ENCODE peak calls at places on chromosomes 7 and 10, in eight cellular contexts. N, D, K, C, R, B, E and O are unnamed samples.

GRCh38 chr10:28125701-28126100 is 126.8 kb upstream of the ODAD2 start:
- DNase-seq in E (no peak), C (no peak), D (no peak), R (peak; percentile 25), B (no peak), K (peak; percentile 57), N (no peak), O (no peak)

GRCh38 chr7:151925446-151926335 is 30.6 kb upstream of the GALNTL5 start:
- DNase-seq in B (peak; percentile 36), D (no peak), E (no peak), C (no peak), K (peak; percentile 15), R (peak; percentile 52), N (peak; percentile 86), O (no peak)

GRCh38 chr7:81638216-81638615 is 131.6 kb downstream of the HGF start:
- DNase-seq in B (no peak), C (no peak), D (no peak), N (no peak), E (no peak), K (peak; percentile 96), R (peak; percentile 90), O (peak; percentile 4)

GRCh38 chr10:24866615-24867583 is 85.5 kb downstream of the PRTFDC1 start:
- DNase-seq in N (peak; percentile 42), K (peak; percentile 86), B (peak; percentile 38), R (peak; percentile 59), E (no peak), D (no peak), C (peak; percentile 27), O (no peak)

GRCh38 chr10:79084012-79084971 is 15.5 kb downstream of the ZMIZ1 start:
- DNase-seq in B (peak; percentile 75), C (peak; percentile 68), E (peak; percentile 70), N (peak; percentile 91), R (peak; percentile 94), D (peak; percentile 20), K (peak; percentile 85), O (no peak)

GRCh38 chr10:102665904-102666509 is 21.7 kb downstream of the TRIM8 start:
- DNase-seq in K (no peak), B (no peak), R (no peak), N (no peak), C (no peak), D (no peak), E (no peak), O (no peak)

GRCh38 chr7:128733278-128733645 is 5.9 kb upstream of the CALU start:
- DNase-seq in R (no peak), C (no peak), K (no peak), B (no peak), E (no peak), D (no peak), N (no peak), O (no peak)

GRCh38 chr10:110634527-110635209 is 9.5 kb upstream of the RBM20 start:
- DNase-seq in N (peak; percentile 70), B (no peak), C (no peak), K (no peak), D (no peak), E (no peak), R (no peak), O (no peak)

GRCh38 chr7:43522406-43523156 is 60.3 kb upstream of the STK17A start:
- DNase-seq in E (no peak), C (no peak), B (no peak), N (no peak), D (no peak), R (peak; percentile 34), K (peak; percentile 28), O (no peak)

GRCh38 chr10:31317652-31318381 is 1.2 kb upstream of the ZEB1 start:
- DNase-seq in K (no peak), D (peak; percentile 74), C (no peak), R (no peak), N (peak; percentile 78), E (no peak), B (peak; percentile 49), O (no peak)

GRCh38 chr7:87935373-87935706 is 1.3 kb downstream of the ADAM22 start:
- DNase-seq in D (no peak), B (no peak), N (no peak), K (no peak), E (no peak), C (peak; percentile 11), R (no peak), O (peak; percentile 8)

GRCh38 chr10:81918766-81919165 is 43.8 kb downstream of the NRG3 start:
- DNase-seq in C (no peak), E (no peak), R (no peak), B (no peak), D (no peak), K (no peak), N (no peak), O (no peak)

GRCh38 chr7:98641646-98642489 is 24.8 kb downstream of the NPTX2 start:
- DNase-seq in R (no peak), B (no peak), D (no peak), N (peak; percentile 61), C (peak; percentile 50), K (no peak), E (peak; percentile 96), O (peak; percentile 23)

GRCh38 chr7:18337023-18337422 is 158.5 kb upstream of the HDAC9 start:
- DNase-seq in C (no peak), D (no peak), N (no peak), B (no peak), K (no peak), R (no peak), E (no peak), O (no peak)

GRCh38 chr7:133320887-133321286 is 68.0 kb downstream of the EXOC4 start:
- DNase-seq in K (no peak), N (no peak), B (no peak), E (no peak), C (no peak), R (no peak), D (no peak), O (no peak)

GRCh38 chr7:128322040-128322643 is 21.6 kb downstream of the RBM28 start:
- DNase-seq in N (no peak), K (peak; percentile 60), B (no peak), R (peak; percentile 49), E (peak; percentile 41), D (peak; percentile 24), C (peak; percentile 61), O (no peak)

GRCh38 chr10:23469596-23470237 is 30.8 kb downstream of the OTUD1 start:
- DNase-seq in C (no peak), D (no peak), B (no peak), N (no peak), E (no peak), R (no peak), K (no peak), O (no peak)

GRCh38 chr7:74082770-74083116 is 861 bp upstream of the LIMK1 start:
- DNase-seq in N (no peak), R (no peak), C (no peak), K (no peak), B (no peak), D (no peak), E (no peak), O (no peak)

GRCh38 chr7:74087791-74088453 is 4.3 kb downstream of the LIMK1 start:
- DNase-seq in C (no peak), N (no peak), K (no peak), B (no peak), D (no peak), E (no peak), R (no peak), O (no peak)

GRCh38 chr7:74084722-74085578 is 1.3 kb downstream of the LIMK1 start:
- DNase-seq in R (no peak), N (no peak), D (no peak), E (no peak), K (no peak), C (no peak), B (peak; percentile 8), O (no peak)

GRCh38 chr7:74083117-74083876 is at the start of gene LIMK1:
- DNase-seq in C (peak; percentile 87), N (peak; percentile 86), B (peak; percentile 99), E (peak; percentile 88), D (peak; percentile 78), R (peak; percentile 84), K (peak; percentile 65), O (peak; percentile 91)

GRCh38 chr7:74083928-74084721 is 521 bp downstream of the LIMK1 start:
- DNase-seq in K (peak; percentile 66), B (peak; percentile 93), E (peak; percentile 75), N (peak; percentile 41), R (peak; percentile 72), D (no peak), C (peak; percentile 59), O (no peak)
- TF ChIP-seq CTCF in K (no peak), B (no peak), E (no peak), N (no peak), R (no peak), D (no peak), C (no peak), O (no peak)

GRCh38 chr10:121608669-121609190 is 10.5 kb upstream of the FGFR2 start:
- DNase-seq in C (peak; percentile 84), N (peak; percentile 75), K (no peak), D (peak; percentile 17), E (peak; percentile 26), R (no peak), B (peak; percentile 65), O (peak; percentile 72)
- TF ChIP-seq CTCF in C (peak; percentile 80), N (peak; percentile 94), K (no peak), D (peak; percentile 3), E (peak; percentile 82), R (peak; percentile 68), B (peak; percentile 76), O (peak; percentile 89)

GRCh38 chr10:97321807-97322195 is 2.7 kb downstream of the FRAT1 start:
- DNase-seq in R (no peak), D (no peak), E (no peak), K (no peak), C (peak; percentile 62), B (no peak), N (no peak), O (no peak)

GRCh38 chr10:97327348-97328294 is 6.9 kb downstream of the FRAT2 start:
- DNase-seq in B (no peak), N (no peak), C (no peak), D (no peak), R (no peak), K (no peak), E (no peak), O (no peak)

GRCh38 chr10:97328646-97329453 is 5.7 kb downstream of the FRAT2 start:
- DNase-seq in C (no peak), D (no peak), R (peak; percentile 48), B (no peak), N (no peak), K (no peak), E (no peak), O (no peak)

GRCh38 chr10:97321032-97321806 is 2.1 kb downstream of the FRAT1 start:
- DNase-seq in D (no peak), E (no peak), B (no peak), C (peak; percentile 79), N (peak; percentile 49), K (no peak), R (no peak), O (peak; percentile 45)

DNA sequence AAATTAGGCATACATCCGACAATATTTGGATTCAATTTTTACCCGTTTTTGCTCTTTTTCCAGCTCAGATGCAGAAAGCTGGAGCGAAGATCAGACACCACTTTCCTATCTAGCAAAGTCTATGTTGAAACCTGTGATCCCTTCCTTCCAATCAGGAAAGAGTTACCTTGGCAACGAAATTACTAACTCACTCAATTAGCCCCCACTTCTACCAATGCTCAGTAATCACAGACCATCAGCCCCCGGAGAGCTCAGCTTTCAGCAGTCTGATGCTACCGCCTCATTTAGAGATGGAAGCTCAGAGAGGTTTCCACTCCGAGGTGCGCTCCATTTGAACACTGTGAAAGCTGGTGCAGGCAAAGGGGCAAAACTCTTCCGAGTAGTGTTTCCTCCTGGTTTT is 6.7 kb downstream of the FRAT1 start:
- DNase-seq in N (no peak), R (no peak), C (peak; percentile 54), D (no peak), E (no peak), K (no peak), B (no peak), O (no peak)
- TF ChIP-seq CTCF in N (no peak), R (no peak), C (no peak), D (no peak), E (no peak), K (no peak), B (no peak), O (no peak)

GRCh38 chr10:80530251-80530650 is 7.5 kb upstream of the SH2D4B start:
- DNase-seq in B (no peak), N (peak; percentile 33), E (peak; percentile 15), C (no peak), D (peak; percentile 37), R (peak; percentile 49), K (peak; percentile 29), O (no peak)
- TF ChIP-seq CTCF in B (no peak), N (peak; percentile 14), E (peak; percentile 33), C (peak; percentile 20), D (peak; percentile 27), R (peak; percentile 33), K (peak; percentile 30), O (no peak)